ENCODE peak calls at places on chromosomes 1 and 21, in four cellular contexts. One of them, this sample, is unnamed.

GRCh38 chr1:246291141-246291540 is 215.9 kb downstream of the SMYD3 start:
- DNase-seq in NCI-H460: no peak
- DNase-seq in EL: no peak
- DNase-seq in smooth muscle cell of the brain vasculature: no peak
- DNase-seq in this sample: no peak

GRCh38 chr1:157119008-157119407 is 19.2 kb downstream of the ETV3 start:
- DNase-seq in NCI-H460: no peak
- DNase-seq in EL: no peak
- DNase-seq in smooth muscle cell of the brain vasculature: no peak
- DNase-seq in this sample: no peak

GRCh38 chr1:45014403-45015028 is 2.5 kb downstream of the UROD start:
- DNase-seq in NCI-H460: peak
- DNase-seq in EL: peak
- DNase-seq in smooth muscle cell of the brain vasculature: peak
- DNase-seq in this sample: peak

GRCh38 chr21:16535100-16535418 is 805.3 kb downstream of the USP25 start:
- DNase-seq in NCI-H460: peak
- DNase-seq in EL: peak
- DNase-seq in smooth muscle cell of the brain vasculature: peak
- DNase-seq in this sample: no peak

GRCh38 chr1:234770031-234770795 is 160.2 kb upstream of the IRF2BP2 start:
- DNase-seq in NCI-H460: no peak
- DNase-seq in EL: no peak
- DNase-seq in smooth muscle cell of the brain vasculature: peak
- DNase-seq in this sample: no peak

GRCh38 chr1:54499097-54500029 is 48.7 kb upstream of the ACOT11 start:
- DNase-seq in NCI-H460: no peak
- DNase-seq in EL: peak
- DNase-seq in smooth muscle cell of the brain vasculature: no peak
- DNase-seq in this sample: peak

GRCh38 chr1:12715896-12716437 is at the start of gene AADACL3:
- DNase-seq in NCI-H460: no peak
- DNase-seq in EL: no peak
- DNase-seq in smooth muscle cell of the brain vasculature: no peak
- DNase-seq in this sample: no peak

GRCh38 chr1:17195731-17196130 is 9.2 kb upstream of the PADI1 start:
- DNase-seq in NCI-H460: no peak
- DNase-seq in EL: no peak
- DNase-seq in smooth muscle cell of the brain vasculature: no peak
- DNase-seq in this sample: no peak

This sample was measured in activated CD4-positive, alpha-beta memory T cell treated with anti-CD3 and anti-CD28 coated beads, Interleukin-2, amount 10 ng/mL, durations not matched to agents 7 days and 5 days.